ENCODE peak calls at places on chromosomes 13 and 19, in nine cellular contexts. One of them, this sample, is unnamed.

GRCh38 chr13:112073245-112074138 is 6.5 kb downstream of the SOX1 start:
- DNase-seq in tibial nerve: no peak
- DNase-seq in suprapubic skin: no peak
- DNase-seq in foreskin keratinocyte: no peak
- DNase-seq in osteocyte: no peak
- DNase-seq in cardiac muscle cell: peak
- DNase-seq in stomach: no peak
- DNase-seq in CD4-positive, alpha-beta T cell: no peak
- DNase-seq in mucosa of descending colon: no peak
- DNase-seq in this sample: no peak

GRCh38 chr19:15332311-15332996 is at the start of gene BRD4:
- DNase-seq in tibial nerve: peak
- DNase-seq in suprapubic skin: peak
- DNase-seq in foreskin keratinocyte: no peak
- DNase-seq in osteocyte: peak
- DNase-seq in cardiac muscle cell: peak
- DNase-seq in stomach: peak
- DNase-seq in CD4-positive, alpha-beta T cell: peak
- DNase-seq in mucosa of descending colon: peak
- DNase-seq in this sample: no peak

GRCh38 chr19:6767357-6768235 is at the start of gene SH2D3A:
- DNase-seq in tibial nerve: no peak
- DNase-seq in suprapubic skin: peak
- DNase-seq in foreskin keratinocyte: peak
- DNase-seq in osteocyte: no peak
- DNase-seq in cardiac muscle cell: peak
- DNase-seq in stomach: peak
- DNase-seq in CD4-positive, alpha-beta T cell: peak
- DNase-seq in mucosa of descending colon: peak
- DNase-seq in this sample: no peak

GRCh38 chr13:77537302-77537919 is 1.9 kb downstream of the SCEL start:
- DNase-seq in tibial nerve: no peak
- DNase-seq in suprapubic skin: no peak
- DNase-seq in foreskin keratinocyte: peak
- DNase-seq in osteocyte: no peak
- DNase-seq in cardiac muscle cell: no peak
- DNase-seq in stomach: no peak
- DNase-seq in CD4-positive, alpha-beta T cell: no peak
- DNase-seq in mucosa of descending colon: no peak
- DNase-seq in this sample: no peak

GRCh38 chr19:41755328-41755913 is at the start of gene CEACAM6:
- DNase-seq in tibial nerve: no peak
- DNase-seq in suprapubic skin: no peak
- DNase-seq in foreskin keratinocyte: no peak
- DNase-seq in osteocyte: no peak
- DNase-seq in cardiac muscle cell: no peak
- DNase-seq in stomach: no peak
- DNase-seq in CD4-positive, alpha-beta T cell: no peak
- DNase-seq in mucosa of descending colon: peak
- DNase-seq in this sample: no peak

GRCh38 chr19:10285393-10285792 is 1.4 kb upstream of the ICAM4 start:
- DNase-seq in tibial nerve: no peak
- DNase-seq in suprapubic skin: no peak
- DNase-seq in foreskin keratinocyte: no peak
- DNase-seq in osteocyte: no peak
- DNase-seq in cardiac muscle cell: no peak
- DNase-seq in stomach: no peak
- DNase-seq in CD4-positive, alpha-beta T cell: no peak
- DNase-seq in mucosa of descending colon: no peak
- DNase-seq in this sample: no peak

GRCh38 chr19:13850910-13851753 is 25.8 kb upstream of the NANOS3 start:
- DNase-seq in tibial nerve: peak
- DNase-seq in suprapubic skin: peak
- DNase-seq in foreskin keratinocyte: peak
- DNase-seq in osteocyte: peak
- DNase-seq in cardiac muscle cell: no peak
- DNase-seq in stomach: peak
- DNase-seq in CD4-positive, alpha-beta T cell: no peak
- DNase-seq in mucosa of descending colon: peak
- DNase-seq in this sample: peak

GRCh38 chr13:99228737-99229691 is 28.4 kb downstream of the UBAC2 start:
- DNase-seq in tibial nerve: no peak
- DNase-seq in suprapubic skin: no peak
- DNase-seq in foreskin keratinocyte: peak
- DNase-seq in osteocyte: no peak
- DNase-seq in cardiac muscle cell: no peak
- DNase-seq in stomach: no peak
- DNase-seq in CD4-positive, alpha-beta T cell: no peak
- DNase-seq in mucosa of descending colon: no peak
- DNase-seq in this sample: no peak

GRCh38 chr13:18953139-18953930 is 228.3 kb downstream of the TUBA3C start:
- DNase-seq in tibial nerve: no peak
- DNase-seq in suprapubic skin: no peak
- DNase-seq in foreskin keratinocyte: no peak
- DNase-seq in osteocyte: no peak
- DNase-seq in cardiac muscle cell: no peak
- DNase-seq in stomach: no peak
- DNase-seq in CD4-positive, alpha-beta T cell: no peak
- DNase-seq in mucosa of descending colon: no peak
- DNase-seq in this sample: no peak

GRCh38 chr13:51714663-51715168 is 89.2 kb downstream of the DHRS12 start:
- DNase-seq in tibial nerve: no peak
- DNase-seq in suprapubic skin: no peak
- DNase-seq in foreskin keratinocyte: peak
- DNase-seq in osteocyte: no peak
- DNase-seq in cardiac muscle cell: no peak
- DNase-seq in stomach: no peak
- DNase-seq in CD4-positive, alpha-beta T cell: no peak
- DNase-seq in mucosa of descending colon: no peak
- DNase-seq in this sample: no peak

GRCh38 chr13:63693696-63694095 is 2278.0 kb upstream of the PCDH20 start:
- DNase-seq in tibial nerve: no peak
- DNase-seq in suprapubic skin: peak
- DNase-seq in foreskin keratinocyte: no peak
- DNase-seq in osteocyte: no peak
- DNase-seq in cardiac muscle cell: no peak
- DNase-seq in stomach: no peak
- DNase-seq in CD4-positive, alpha-beta T cell: no peak
- DNase-seq in mucosa of descending colon: peak
- DNase-seq in this sample: no peak

GRCh38 chr13:20709782-20710181 is 6.3 kb downstream of the IL17D start:
- DNase-seq in tibial nerve: no peak
- DNase-seq in suprapubic skin: no peak
- DNase-seq in foreskin keratinocyte: no peak
- DNase-seq in osteocyte: no peak
- DNase-seq in cardiac muscle cell: no peak
- DNase-seq in stomach: no peak
- DNase-seq in CD4-positive, alpha-beta T cell: no peak
- DNase-seq in mucosa of descending colon: no peak
- DNase-seq in this sample: no peak

GRCh38 chr19:29945017-29945416 is 3.0 kb downstream of the URI1 start:
- DNase-seq in tibial nerve: no peak
- DNase-seq in suprapubic skin: no peak
- DNase-seq in foreskin keratinocyte: no peak
- DNase-seq in osteocyte: no peak
- DNase-seq in cardiac muscle cell: no peak
- DNase-seq in stomach: no peak
- DNase-seq in CD4-positive, alpha-beta T cell: no peak
- DNase-seq in mucosa of descending colon: no peak
- DNase-seq in this sample: no peak

GRCh38 chr13:103883152-103883551 is 816.9 kb upstream of the SLC10A2 start:
- DNase-seq in tibial nerve: peak
- DNase-seq in suprapubic skin: peak
- DNase-seq in foreskin keratinocyte: peak
- DNase-seq in osteocyte: peak
- DNase-seq in cardiac muscle cell: peak
- DNase-seq in stomach: peak
- DNase-seq in CD4-positive, alpha-beta T cell: no peak
- DNase-seq in mucosa of descending colon: peak
- DNase-seq in this sample: peak

GRCh38 chr13:77838271-77838670 is 80.4 kb downstream of the EDNRB start:
- DNase-seq in tibial nerve: no peak
- DNase-seq in suprapubic skin: no peak
- DNase-seq in foreskin keratinocyte: no peak
- DNase-seq in osteocyte: no peak
- DNase-seq in cardiac muscle cell: no peak
- DNase-seq in stomach: no peak
- DNase-seq in CD4-positive, alpha-beta T cell: no peak
- DNase-seq in mucosa of descending colon: no peak
- DNase-seq in this sample: no peak

GRCh38 chr13:110536006-110536693 is 25.4 kb downstream of the RAB20 start:
- DNase-seq in tibial nerve: no peak
- DNase-seq in suprapubic skin: peak
- DNase-seq in foreskin keratinocyte: no peak
- DNase-seq in osteocyte: no peak
- DNase-seq in cardiac muscle cell: no peak
- DNase-seq in stomach: no peak
- DNase-seq in CD4-positive, alpha-beta T cell: no peak
- DNase-seq in mucosa of descending colon: no peak
- DNase-seq in this sample: no peak

GRCh38 chr13:109836629-109837607 is 50.5 kb upstream of the IRS2 start:
- DNase-seq in tibial nerve: no peak
- DNase-seq in suprapubic skin: no peak
- DNase-seq in foreskin keratinocyte: no peak
- DNase-seq in osteocyte: no peak
- DNase-seq in cardiac muscle cell: no peak
- DNase-seq in stomach: peak
- DNase-seq in CD4-positive, alpha-beta T cell: no peak
- DNase-seq in mucosa of descending colon: peak
- DNase-seq in this sample: no peak

GRCh38 chr13:40063278-40063698 is 407.8 kb downstream of the COG6 start:
- DNase-seq in tibial nerve: no peak
- DNase-seq in suprapubic skin: no peak
- DNase-seq in foreskin keratinocyte: no peak
- DNase-seq in osteocyte: no peak
- DNase-seq in cardiac muscle cell: no peak
- DNase-seq in stomach: no peak
- DNase-seq in CD4-positive, alpha-beta T cell: no peak
- DNase-seq in mucosa of descending colon: no peak
- DNase-seq in this sample: no peak

GRCh38 chr13:38888309-38888708 is 102.3 kb downstream of the STOML3 start:
- DNase-seq in tibial nerve: no peak
- DNase-seq in suprapubic skin: no peak
- DNase-seq in foreskin keratinocyte: peak
- DNase-seq in osteocyte: no peak
- DNase-seq in cardiac muscle cell: no peak
- DNase-seq in stomach: no peak
- DNase-seq in CD4-positive, alpha-beta T cell: no peak
- DNase-seq in mucosa of descending colon: no peak
- DNase-seq in this sample: no peak

GRCh38 chr19:11339254-11340098 is at the start of gene RAB3D:
- DNase-seq in tibial nerve: peak
- DNase-seq in suprapubic skin: peak
- DNase-seq in foreskin keratinocyte: no peak
- DNase-seq in osteocyte: peak
- DNase-seq in cardiac muscle cell: peak
- DNase-seq in stomach: peak
- DNase-seq in CD4-positive, alpha-beta T cell: peak
- DNase-seq in mucosa of descending colon: peak
- DNase-seq in this sample: peak
- TF ChIP-seq CTCF in tibial nerve: no peak
- TF ChIP-seq CTCF in suprapubic skin: no peak
- TF ChIP-seq CTCF in foreskin keratinocyte: no peak
- TF ChIP-seq CTCF in osteocyte: no peak
- TF ChIP-seq CTCF in cardiac muscle cell: no peak
- TF ChIP-seq CTCF in stomach: no peak
- TF ChIP-seq CTCF in CD4-positive, alpha-beta T cell: no peak
- TF ChIP-seq CTCF in mucosa of descending colon: no peak
- TF ChIP-seq CTCF in this sample: no peak

DNA sequence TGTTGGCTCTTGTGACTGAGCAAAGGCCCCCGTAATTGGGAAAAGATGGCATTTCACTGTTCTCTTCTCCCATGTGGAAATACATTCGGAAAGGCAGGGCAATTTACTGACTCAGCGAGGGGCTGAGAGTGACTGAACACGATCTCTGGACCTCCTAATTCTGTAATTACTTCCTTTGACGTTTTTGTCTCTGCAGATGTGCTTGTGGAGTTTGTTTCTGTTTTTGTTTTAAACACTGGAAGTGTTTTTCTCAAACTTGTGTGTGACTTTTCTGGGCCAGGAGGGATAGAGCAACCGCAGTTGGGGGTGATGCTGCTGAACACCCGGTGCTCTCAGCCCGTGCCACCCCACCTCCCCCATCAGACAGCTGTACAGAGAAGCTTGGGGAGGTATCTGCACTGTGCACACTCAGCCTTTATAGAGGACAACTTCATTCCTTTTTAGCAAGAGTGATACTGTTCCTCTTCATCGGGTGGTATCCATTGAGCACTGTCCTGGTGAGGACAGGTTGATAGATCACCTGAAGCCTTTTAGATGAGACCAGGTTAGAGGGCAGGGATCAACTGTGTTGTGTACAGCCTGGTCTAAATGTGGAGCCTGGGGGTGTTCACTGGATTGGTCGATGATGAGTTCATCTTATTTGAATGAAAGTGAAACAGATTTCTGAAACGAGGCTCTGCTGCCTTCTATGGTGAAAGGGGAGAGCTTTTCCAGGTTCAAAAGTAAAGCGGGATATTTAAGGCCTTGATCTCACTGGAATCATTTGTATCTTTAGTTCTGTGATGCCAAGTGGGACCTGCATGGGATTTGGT is 117.4 kb downstream of the ESD start:
- DNase-seq in tibial nerve: no peak
- DNase-seq in suprapubic skin: no peak
- DNase-seq in foreskin keratinocyte: no peak
- DNase-seq in osteocyte: no peak
- DNase-seq in cardiac muscle cell: no peak
- DNase-seq in stomach: no peak
- DNase-seq in CD4-positive, alpha-beta T cell: peak
- DNase-seq in mucosa of descending colon: no peak
- DNase-seq in this sample: no peak
- TF ChIP-seq CTCF in tibial nerve: no peak
- TF ChIP-seq CTCF in suprapubic skin: no peak
- TF ChIP-seq CTCF in foreskin keratinocyte: peak
- TF ChIP-seq CTCF in osteocyte: peak
- TF ChIP-seq CTCF in cardiac muscle cell: peak
- TF ChIP-seq CTCF in stomach: no peak
- TF ChIP-seq CTCF in CD4-positive, alpha-beta T cell: no peak
- TF ChIP-seq CTCF in mucosa of descending colon: no peak
- TF ChIP-seq CTCF in this sample: no peak

DNA sequence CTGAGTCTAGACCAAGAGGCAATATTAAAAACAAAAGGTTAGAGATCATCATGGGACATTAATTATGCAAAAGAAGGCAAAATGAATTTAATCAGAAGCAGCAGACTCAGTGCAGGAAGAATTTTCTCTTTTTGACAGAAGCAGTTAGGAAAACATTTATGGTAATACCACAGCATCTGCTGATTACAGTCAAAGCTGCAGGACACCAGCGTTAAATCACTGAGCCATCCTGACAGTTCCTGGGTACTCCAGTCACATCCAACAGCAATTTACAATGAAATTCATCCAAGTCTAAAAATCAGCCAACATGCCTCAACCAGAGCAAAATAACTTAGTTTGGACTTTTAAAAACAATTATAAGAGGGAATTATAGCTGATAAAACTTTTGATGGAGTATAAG is 476.7 kb downstream of the DIAPH3 start:
- DNase-seq in tibial nerve: no peak
- DNase-seq in suprapubic skin: no peak
- DNase-seq in foreskin keratinocyte: no peak
- DNase-seq in osteocyte: no peak
- DNase-seq in cardiac muscle cell: no peak
- DNase-seq in stomach: no peak
- DNase-seq in CD4-positive, alpha-beta T cell: no peak
- DNase-seq in mucosa of descending colon: no peak
- DNase-seq in this sample: no peak
- TF ChIP-seq CTCF in tibial nerve: no peak
- TF ChIP-seq CTCF in suprapubic skin: no peak
- TF ChIP-seq CTCF in foreskin keratinocyte: no peak
- TF ChIP-seq CTCF in osteocyte: no peak
- TF ChIP-seq CTCF in cardiac muscle cell: no peak
- TF ChIP-seq CTCF in stomach: no peak
- TF ChIP-seq CTCF in CD4-positive, alpha-beta T cell: no peak
- TF ChIP-seq CTCF in mucosa of descending colon: no peak
- TF ChIP-seq CTCF in this sample: no peak

GRCh38 chr13:30739646-30740642 is 4.6 kb downstream of the ALOX5AP start:
- DNase-seq in tibial nerve: no peak
- DNase-seq in suprapubic skin: no peak
- DNase-seq in foreskin keratinocyte: peak
- DNase-seq in osteocyte: no peak
- DNase-seq in cardiac muscle cell: no peak
- DNase-seq in stomach: peak
- DNase-seq in CD4-positive, alpha-beta T cell: peak
- DNase-seq in mucosa of descending colon: no peak
- DNase-seq in this sample: no peak
- TF ChIP-seq CTCF in tibial nerve: no peak
- TF ChIP-seq CTCF in suprapubic skin: no peak
- TF ChIP-seq CTCF in foreskin keratinocyte: peak
- TF ChIP-seq CTCF in osteocyte: no peak
- TF ChIP-seq CTCF in cardiac muscle cell: no peak
- TF ChIP-seq CTCF in stomach: no peak
- TF ChIP-seq CTCF in CD4-positive, alpha-beta T cell: no peak
- TF ChIP-seq CTCF in mucosa of descending colon: no peak
- TF ChIP-seq CTCF in this sample: no peak